ENCODE peak calls at places on chromosomes 4 and X, in five cellular contexts. W is A549; R is heart left ventricle; L is CD8-positive, alpha-beta T cell; H is CD4-positive, CD25-positive, alpha-beta regulatory T cell. B is an unnamed sample.

GRCh38 chrX:39654183-39654925 is 443.4 kb downstream of the BCOR start:
- DNase-seq in W (no peak), R (no peak), L (no peak), H (no peak), B (no peak)

GRCh38 chr4:127214001-127214400 is 418.8 kb upstream of the INTU start:
- DNase-seq in W (no peak), R (peak; percentile 9), L (no peak), H (no peak), B (no peak)

GRCh38 chr4:119858176-119858575 is 208.5 kb downstream of the MAD2L1 start:
- DNase-seq in W (no peak), R (no peak), L (no peak), H (no peak), B (no peak)

GRCh38 chrX:129759576-129760061 is 20.1 kb upstream of the SASH3 start:
- DNase-seq in W (no peak), R (peak; percentile 35), L (peak; percentile 55), H (peak; percentile 88), B (no peak)

GRCh38 chr4:123709336-123709735 is 312.7 kb downstream of the SPRY1 start:
- DNase-seq in W (no peak), R (no peak), L (no peak), H (no peak), B (no peak)

GRCh38 chrX:13535371-13535770 is 34.0 kb upstream of the EGFL6 start:
- DNase-seq in W (no peak), R (no peak), L (no peak), H (no peak), B (no peak)

GRCh38 chr4:1250921-1251772 is 2.2 kb upstream of the CTBP1 start:
- DNase-seq in W (no peak), R (no peak), L (peak; percentile 9), H (no peak), B (no peak)

GRCh38 chrX:129115104-129115503 is 408.2 kb downstream of the SMARCA1 start:
- DNase-seq in W (peak; percentile 13), R (no peak), L (no peak), H (peak; percentile 26), B (peak; percentile 14)

GRCh38 chr4:122450847-122451246 is 5.7 kb downstream of the IL2 start:
- DNase-seq in W (peak; percentile 0), R (no peak), L (peak; percentile 10), H (peak; percentile 10), B (no peak)

GRCh38 chrX:154648931-154649863 is 4.2 kb downstream of the CTAG2 start:
- DNase-seq in W (no peak), R (no peak), L (no peak), H (no peak), B (no peak)

GRCh38 chrX:46165411-46165810 is 379.8 kb downstream of the ZNF674 start:
- DNase-seq in W (no peak), R (no peak), L (no peak), H (no peak), B (no peak)

GRCh38 chr4:176277162-176277904 is 8.3 kb upstream of the ASB5 start:
- DNase-seq in W (peak; percentile 55), R (peak; percentile 49), L (no peak), H (peak; percentile 23), B (peak; percentile 76)

GRCh38 chr4:66562276-66562806 is 892.1 kb upstream of the EPHA5 start:
- DNase-seq in W (no peak), R (no peak), L (no peak), H (no peak), B (no peak)

GRCh38 chr4:156875697-156876096 is 95.9 kb downstream of the PDGFC start:
- DNase-seq in W (no peak), R (no peak), L (no peak), H (no peak), B (no peak)

GRCh38 chrX:129721870-129722269 is 16.9 kb upstream of the XPNPEP2 start:
- DNase-seq in W (no peak), R (no peak), L (peak; percentile 13), H (no peak), B (no peak)

GRCh38 chrX:153973127-153974002 is 811 bp downstream of the TMEM187 start:
- DNase-seq in W (no peak), R (no peak), L (no peak), H (no peak), B (peak; percentile 36)

GRCh38 chr4:188949608-188950007 is 810.4 kb downstream of the TRIML1 start:
- DNase-seq in W (no peak), R (no peak), L (no peak), H (no peak), B (no peak)

GRCh38 chr4:118918388-118918787 is 29.7 kb downstream of the SYNPO2 start:
- DNase-seq in W (no peak), R (no peak), L (no peak), H (no peak), B (no peak)

GRCh38 chr4:105909699-105910340 is 14.5 kb downstream of the NPNT start:
- DNase-seq in W (peak; percentile 1), R (no peak), L (no peak), H (no peak), B (no peak)

GRCh38 chrX:155027509-155028066 is 944 bp downstream of the FUNDC2 start:
- DNase-seq in W (no peak), R (peak; percentile 23), L (peak; percentile 10), H (peak; percentile 41), B (no peak)

GRCh38 chr4:8238061-8238511 is 31.5 kb upstream of the HTRA3 start:
- DNase-seq in W (no peak), R (no peak), L (no peak), H (peak; percentile 31), B (no peak)

GRCh38 chr4:123127218-123127617 is 204.8 kb upstream of the NUDT6 start:
- DNase-seq in W (no peak), R (no peak), L (no peak), H (no peak), B (no peak)

GRCh38 chr4:89212666-89213381 is 94.8 kb downstream of the GPRIN3 start:
- DNase-seq in W (no peak), R (no peak), L (no peak), H (no peak), B (no peak)

GRCh38 chrX:125289209-125289608 is 30.5 kb upstream of the TEX13C start:
- DNase-seq in W (peak; percentile 6), R (no peak), L (no peak), H (no peak), B (no peak)

GRCh38 chr4:48472794-48473193 is 10.3 kb upstream of the SLC10A4 start:
- DNase-seq in W (no peak), R (no peak), L (no peak), H (no peak), B (no peak)

GRCh38 chr4:152106113-152106763 is 345.4 kb upstream of the GATB start:
- DNase-seq in W (peak; percentile 69), R (peak; percentile 69), L (no peak), H (peak; percentile 21), B (peak; percentile 63)

GRCh38 chrX:72124540-72125201 is 7.0 kb downstream of the RTL5 start:
- DNase-seq in W (no peak), R (no peak), L (no peak), H (no peak), B (no peak)

GRCh38 chr4:153341575-153342090 is 2.9 kb upstream of the MND1 start:
- DNase-seq in W (no peak), R (no peak), L (no peak), H (no peak), B (peak; percentile 7)

GRCh38 chr4:102734116-102734515 is 26.7 kb downstream of the MANBA start:
- DNase-seq in W (no peak), R (no peak), L (no peak), H (no peak), B (no peak)

GRCh38 chr4:57182132-57182874 is 72.1 kb upstream of the IGFBP7 start:
- DNase-seq in W (no peak), R (peak; percentile 63), L (no peak), H (no peak), B (peak; percentile 20)

GRCh38 chr4:69763233-69763632 is 2.8 kb upstream of the SULT1B1 start:
- DNase-seq in W (no peak), R (no peak), L (no peak), H (no peak), B (no peak)

GRCh38 chr4:42610941-42611340 is 46.0 kb downstream of the ATP8A1 start:
- DNase-seq in W (no peak), R (no peak), L (no peak), H (no peak), B (no peak)

GRCh38 chr4:154004028-154004427 is 215.1 kb upstream of the SFRP2 start:
- DNase-seq in W (no peak), R (no peak), L (no peak), H (no peak), B (no peak)

GRCh38 chr4:3311489-3312171 is 18.8 kb downstream of the RGS12 start:
- DNase-seq in W (no peak), R (no peak), L (peak; percentile 9), H (no peak), B (peak; percentile 3)

GRCh38 chr4:150240011-150240410 is 161.8 kb downstream of the DCLK2 start:
- DNase-seq in W (no peak), R (no peak), L (no peak), H (no peak), B (no peak)

GRCh38 chr4:69639542-69639941 is at the start of gene UGT2A2:
- DNase-seq in W (no peak), R (no peak), L (no peak), H (no peak), B (no peak)

GRCh38 chrX:25721564-25721963 is 416.6 kb upstream of the MAGEB18 start:
- DNase-seq in W (no peak), R (no peak), L (no peak), H (no peak), B (no peak)

GRCh38 chrX:107448625-107449468 is 605 bp upstream of the FRMPD3 start:
- DNase-seq in W (peak; percentile 53), R (no peak), L (no peak), H (no peak), B (no peak)
- H3K4me1 ChIP-seq in W (peaks cover 1% of the 10 kb centered on the region), R (no peaks in the 10 kb centered on the region), L (no peaks in the 10 kb centered on the region), H (peaks cover 2% of the 10 kb centered on the region), B (peaks cover 3% of the 10 kb centered on the region)

DNA sequence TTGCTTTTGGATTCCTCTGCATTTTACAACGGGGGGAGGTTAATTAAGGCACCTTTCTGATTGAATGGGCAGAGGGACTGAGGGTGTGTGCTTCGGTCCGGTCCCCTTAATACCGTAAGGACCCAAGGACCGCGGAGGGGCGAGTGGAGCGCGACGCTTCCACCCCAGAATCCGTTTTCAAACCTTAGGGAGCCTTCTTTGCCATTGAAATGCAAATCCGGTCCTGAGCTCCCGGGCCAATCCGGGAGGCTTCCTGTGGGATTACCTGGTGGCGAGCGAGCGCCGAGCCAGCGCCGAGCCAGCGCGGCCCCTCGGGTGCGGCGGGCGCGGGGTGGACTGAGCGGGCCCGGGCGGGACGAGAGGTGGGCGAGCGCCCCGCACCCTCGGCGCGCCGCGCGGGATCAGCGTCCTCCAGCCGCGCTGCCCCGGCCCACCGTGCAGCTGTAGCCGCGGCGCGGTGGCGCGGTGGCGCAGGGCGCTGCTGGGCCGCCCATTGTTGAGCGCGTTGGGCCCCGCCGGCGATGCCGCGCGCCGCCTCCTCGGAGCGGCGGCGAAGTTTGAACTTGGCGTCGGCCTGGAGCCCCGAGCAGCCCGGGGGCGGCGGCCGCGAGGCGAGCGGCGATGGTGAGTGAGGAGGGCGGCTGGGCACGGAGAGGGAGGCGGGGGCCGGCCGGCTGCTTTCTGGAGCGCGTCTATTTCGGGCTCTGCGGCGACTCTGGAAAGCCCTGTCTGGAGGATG is 208.7 kb downstream of the SOWAHB start:
- DNase-seq in W (peak; percentile 47), R (peak; percentile 41), L (no peak), H (no peak), B (peak; percentile 76)
- H3K27ac ChIP-seq in W (peak overlapping the region; percentile 90), R (peak overlapping the region; percentile 41), L (no peak overlapping the region), H (no peak overlapping the region), B (peak overlapping the region; percentile 76)

GRCh38 chr4:15656038-15656470 is 897 bp upstream of the FBXL5 start:
- DNase-seq in W (no peak), R (peak; percentile 15), L (no peak), H (no peak), B (no peak)
- H3K4me1 ChIP-seq in W (peaks cover 38% of the 10 kb centered on the region), R (peaks cover 77% of the 10 kb centered on the region), L (peaks cover 45% of the 10 kb centered on the region), H (peaks cover 40% of the 10 kb centered on the region), B (peaks cover 41% of the 10 kb centered on the region)

GRCh38 chr4:71857713-71858451 is 74.0 kb upstream of the GC start:
- DNase-seq in W (no peak), R (no peak), L (no peak), H (no peak), B (peak; percentile 16)
- H3K27ac ChIP-seq in W (no peak overlapping the region), R (no peak overlapping the region), L (no peak overlapping the region), H (no peak overlapping the region), B (peak overlapping the region; percentile 32)